ENCODE peak calls at places on chromosomes 11 and 22, in six cellular contexts. P, U, V, B, T and M are unnamed samples.

GRCh38 chr11:122778148-122778547 is 60.2 kb upstream of the CRTAM start:
- DNase-seq in P (no peak), U (no peak), V (no peak), B (peak; percentile 70), T (no peak), M (peak; percentile 44)

GRCh38 chr11:115054541-115055538 is 376.5 kb downstream of the NXPE2 start:
- DNase-seq in P (no peak), U (no peak), V (no peak), B (peak; percentile 1), T (no peak), M (no peak)

GRCh38 chr22:39290724-39291161 is 28.7 kb downstream of the RPL3 start:
- DNase-seq in P (no peak), U (no peak), V (peak; percentile 95), B (peak; percentile 20), T (no peak), M (peak; percentile 45)

GRCh38 chr11:12961615-12962014 is 47.5 kb upstream of the RASSF10 start:
- DNase-seq in P (no peak), U (no peak), V (no peak), B (peak; percentile 39), T (no peak), M (peak; percentile 16)

GRCh38 chr11:20021212-20021611 is 139.1 kb downstream of the DBX1 start:
- DNase-seq in P (no peak), U (no peak), V (no peak), B (no peak), T (no peak), M (peak; percentile 63)

GRCh38 chr11:14443642-14444041 is 56.0 kb downstream of the COPB1 start:
- DNase-seq in P (no peak), U (no peak), V (peak; percentile 44), B (peak; percentile 57), T (no peak), M (peak; percentile 77)

GRCh38 chr11:69662021-69662698 is 13.0 kb downstream of the LTO1 start:
- DNase-seq in P (peak; percentile 52), U (no peak), V (no peak), B (peak; percentile 36), T (peak; percentile 78), M (no peak)

GRCh38 chr22:38607680-38608079 is 37.7 kb upstream of the DMC1 start:
- DNase-seq in P (no peak), U (no peak), V (no peak), B (no peak), T (no peak), M (no peak)

GRCh38 chr11:117950999-117951961 is 22.1 kb upstream of the TMPRSS13 start:
- DNase-seq in P (no peak), U (no peak), V (no peak), B (no peak), T (no peak), M (no peak)
- TF ChIP-seq EZH2 in P (no peak), U (no peak), V (no peak), B (no peak), T (no peak), M (no peak)

DNA sequence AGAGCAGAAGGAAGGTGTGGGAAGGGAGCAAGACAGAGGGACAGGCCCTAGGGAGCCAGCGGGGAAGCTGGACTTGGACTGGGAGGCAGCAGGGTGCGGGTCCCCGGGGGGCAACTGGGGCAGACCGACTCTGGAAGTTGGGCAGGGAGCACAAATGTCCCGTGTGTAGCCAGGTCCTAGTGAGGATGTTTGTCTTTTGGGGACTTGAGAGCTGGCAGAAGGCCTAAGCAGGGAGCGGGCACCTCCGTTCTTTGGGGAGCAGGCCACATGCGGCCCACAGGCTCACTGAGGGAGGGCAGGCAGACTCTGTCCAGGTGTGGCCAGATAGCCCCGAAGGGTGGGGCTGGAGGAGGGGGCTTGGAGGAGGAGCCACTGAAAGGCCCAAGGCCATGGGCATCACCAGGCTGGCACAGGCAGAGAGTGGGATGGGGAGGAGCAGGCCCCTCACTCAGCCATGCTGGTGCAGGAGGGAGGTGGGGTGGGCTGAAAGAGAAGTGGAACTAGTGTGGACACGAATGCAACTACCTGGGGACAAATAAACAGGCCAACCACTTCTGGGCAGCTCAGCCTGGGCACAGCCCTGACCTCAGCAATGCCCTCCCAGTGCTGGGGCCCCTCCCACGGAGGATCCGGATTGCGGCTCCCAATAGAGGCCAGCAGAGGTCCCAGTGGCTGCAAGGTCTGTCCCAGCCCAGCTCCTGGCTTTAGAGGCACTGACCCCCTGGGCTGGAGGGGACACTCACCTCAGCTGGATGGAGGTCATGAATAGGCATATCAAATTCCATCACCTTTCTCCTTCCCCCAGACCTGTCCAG is 1.3 kb upstream of the SCARF2 start:
- DNase-seq in P (peak; percentile 42), U (no peak), V (no peak), B (peak; percentile 76), T (peak; percentile 65), M (no peak)
- H2AFZ ChIP-seq in P (no peak overlapping the region), U (no peak overlapping the region), V (no peak overlapping the region), B (no peak overlapping the region), T (peak overlapping the region; percentile 94), M (no peak overlapping the region)

GRCh38 chr11:116471608-116472007 is 301.2 kb downstream of the BUD13 start:
- DNase-seq in P (no peak), U (no peak), V (no peak), B (peak; percentile 21), T (no peak), M (no peak)

GRCh38 chr11:116465056-116465455 is 307.7 kb downstream of the BUD13 start:
- DNase-seq in P (no peak), U (no peak), V (no peak), B (no peak), T (no peak), M (no peak)

GRCh38 chr11:116467809-116468208 is 305.0 kb downstream of the BUD13 start:
- DNase-seq in P (no peak), U (no peak), V (no peak), B (peak; percentile 31), T (no peak), M (no peak)

GRCh38 chr11:116461789-116462188 is 311.0 kb downstream of the BUD13 start:
- DNase-seq in P (peak; percentile 28), U (no peak), V (no peak), B (peak; percentile 12), T (peak; percentile 35), M (no peak)

GRCh38 chr11:116466231-116466630 is 306.6 kb downstream of the BUD13 start:
- DNase-seq in P (no peak), U (no peak), V (no peak), B (no peak), T (no peak), M (no peak)
- TF ChIP-seq EZH2 in P (no peak), U (no peak), V (no peak), B (no peak), T (no peak), M (no peak)

GRCh38 chr22:27378343-27378800 is 423.2 kb downstream of the MN1 start:
- DNase-seq in P (peak; percentile 17), U (no peak), V (no peak), B (no peak), T (no peak), M (no peak)
- H2AFZ ChIP-seq in P (peak overlapping the region; percentile 29), U (no peak overlapping the region), V (no peak overlapping the region), B (no peak overlapping the region), T (peak overlapping the region; percentile 57), M (no peak overlapping the region)

DNA sequence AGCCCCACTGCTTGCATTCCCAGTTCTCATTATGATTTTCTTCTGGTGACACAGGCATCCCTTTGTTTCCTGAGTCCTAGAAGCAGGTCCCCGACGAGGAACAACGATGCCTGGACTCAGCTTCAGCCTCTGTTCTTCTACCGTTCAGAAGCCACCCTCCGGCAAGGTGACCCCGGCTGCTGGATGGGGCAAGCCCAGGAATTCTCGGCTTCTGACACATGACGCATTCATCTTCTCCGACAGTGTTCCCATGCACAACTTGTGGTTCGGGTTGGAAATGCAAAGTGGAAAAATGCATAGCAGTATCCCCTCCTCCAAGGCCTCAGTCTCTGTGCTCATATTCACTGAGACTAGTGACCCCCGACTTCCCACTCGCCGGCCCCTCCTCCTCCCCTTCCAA is 70.1 kb upstream of the NTM start:
- DNase-seq in P (no peak), U (no peak), V (no peak), B (peak; percentile 16), T (no peak), M (no peak)
- TF ChIP-seq EZH2 in P (no peak), U (no peak), V (peak; percentile 49), B (no peak), T (no peak), M (no peak)

GRCh38 chr11:117877120-117877784 is 794 bp upstream of the FXYD6 start:
- DNase-seq in P (no peak), U (no peak), V (no peak), B (no peak), T (peak; percentile 50), M (no peak)

GRCh38 chr11:117874910-117875396 is 1.5 kb downstream of the FXYD6 start:
- DNase-seq in P (no peak), U (no peak), V (no peak), B (no peak), T (no peak), M (no peak)

GRCh38 chr11:117876341-117877119 is at the start of gene FXYD6:
- DNase-seq in P (peak; percentile 92), U (no peak), V (no peak), B (peak; percentile 17), T (peak; percentile 83), M (no peak)

GRCh38 chr11:117875397-117876048 is 935 bp downstream of the FXYD6 start:
- DNase-seq in P (peak; percentile 64), U (no peak), V (no peak), B (no peak), T (peak; percentile 73), M (no peak)

GRCh38 chr11:117876049-117876340 is 463 bp downstream of the FXYD6 start:
- DNase-seq in P (no peak), U (no peak), V (no peak), B (no peak), T (no peak), M (no peak)
- H2AFZ ChIP-seq in P (no peak overlapping the region), U (no peak overlapping the region), V (no peak overlapping the region), B (no peak overlapping the region), T (peak overlapping the region; percentile 95), M (no peak overlapping the region)

GRCh38 chr11:1392111-1392510 is 2.4 kb downstream of the BRSK2 start:
- DNase-seq in P (no peak), U (no peak), V (no peak), B (no peak), T (no peak), M (no peak)

GRCh38 chr11:1389932-1390587 is at the start of gene BRSK2:
- DNase-seq in P (no peak), U (no peak), V (no peak), B (peak; percentile 18), T (peak; percentile 51), M (no peak)

GRCh38 chr11:1390603-1391164 is 950 bp downstream of the BRSK2 start:
- DNase-seq in P (peak; percentile 90), U (no peak), V (no peak), B (peak; percentile 55), T (peak; percentile 65), M (no peak)

GRCh38 chr11:1392561-1392960 is 2.8 kb downstream of the BRSK2 start:
- DNase-seq in P (no peak), U (no peak), V (no peak), B (no peak), T (no peak), M (no peak)

GRCh38 chr11:1391165-1392010 is 1.7 kb downstream of the BRSK2 start:
- DNase-seq in P (peak; percentile 65), U (no peak), V (no peak), B (no peak), T (peak; percentile 69), M (no peak)
- TF ChIP-seq EZH2 in P (no peak), U (no peak), V (no peak), B (peak; percentile 81), T (no peak), M (no peak)

DNA sequence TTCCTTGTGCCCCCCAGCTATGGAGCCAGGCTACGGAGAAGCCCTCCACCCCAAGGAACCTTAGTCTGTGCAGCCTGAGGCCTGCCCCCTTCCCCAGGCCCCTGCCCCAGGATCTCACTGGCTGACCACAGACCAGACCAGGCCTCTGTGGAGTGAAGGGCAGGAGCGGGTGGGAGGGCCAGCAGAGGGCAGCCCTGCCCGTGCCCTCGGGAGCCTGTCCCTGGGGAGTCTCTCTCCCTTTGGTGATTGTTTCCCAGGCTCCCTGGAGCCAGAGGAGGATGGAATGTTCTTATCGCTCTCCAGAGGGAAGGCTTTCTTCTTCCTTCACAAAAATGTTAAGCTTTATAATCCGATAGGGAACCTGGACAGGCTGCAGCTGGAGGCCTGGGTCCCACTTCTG is 455.3 kb downstream of the SOX6 start:
- DNase-seq in P (peak; percentile 39), U (no peak), V (no peak), B (no peak), T (no peak), M (no peak)
- H2AFZ ChIP-seq in P (no peak overlapping the region), U (no peak overlapping the region), V (no peak overlapping the region), B (no peak overlapping the region), T (no peak overlapping the region), M (no peak overlapping the region)